ENCODE peak calls at places on chromosome 1, in six cellular contexts. K, N, V, T, L and D are unnamed samples.

GRCh38 chr1:22143065-22143514 is at the start of gene WNT4:
- DNase-seq in K (no peak), N (peak), V (no peak), T (no peak), L (peak), D (no peak)

GRCh38 chr1:205059660-205060059 is 16.6 kb downstream of the CNTN2 start:
- DNase-seq in K (no peak), N (no peak), V (no peak), T (no peak), L (no peak), D (no peak)

GRCh38 chr1:112083487-112083886 is 94.0 kb upstream of the KCND3 start:
- DNase-seq in K (no peak), N (peak), V (no peak), T (peak), L (no peak), D (no peak)

GRCh38 chr1:206823725-206824124 is 41.7 kb upstream of the IL20 start:
- DNase-seq in K (no peak), N (no peak), V (no peak), T (peak), L (no peak), D (no peak)

GRCh38 chr1:6143392-6143791 is 36.7 kb downstream of the CHD5 start:
- DNase-seq in K (no peak), N (no peak), V (no peak), T (no peak), L (no peak), D (no peak)

GRCh38 chr1:164794310-164794709 is 235.3 kb downstream of the PBX1 start:
- DNase-seq in K (no peak), N (peak), V (no peak), T (peak), L (peak), D (peak)

GRCh38 chr1:48916121-48917069 is 139.7 kb upstream of the BEND5 start:
- DNase-seq in K (no peak), N (peak), V (peak), T (peak), L (peak), D (no peak)

GRCh38 chr1:12434174-12434573 is 183.8 kb downstream of the DHRS3 start:
- DNase-seq in K (no peak), N (peak), V (no peak), T (peak), L (no peak), D (peak)

GRCh38 chr1:28002600-28002999 is 42.8 kb downstream of the XKR8 start:
- DNase-seq in K (no peak), N (no peak), V (no peak), T (no peak), L (no peak), D (no peak)

GRCh38 chr1:3430406-3430805 is 24.1 kb upstream of the ARHGEF16 start:
- DNase-seq in K (no peak), N (no peak), V (no peak), T (no peak), L (no peak), D (no peak)

GRCh38 chr1:117495068-117495467 is 110.8 kb upstream of the TENT5C start:
- DNase-seq in K (no peak), N (no peak), V (no peak), T (no peak), L (no peak), D (no peak)